ENCODE peak calls at places on chromosomes 7 and 10, in nine cellular contexts. W is cardiac septum; B is OCI-M1; A is AML-193; Q is RWPE2; F is activated effector memory CD4-positive, alpha-beta T cell treated with anti-CD3 and anti-CD28 coated beads, Interleukin-2, amount 50 U/mL, for 16 hours; M is stimulated activated CD8-positive, alpha-beta memory T cell treated with anti-CD3 and anti-CD28 coated beads, Interleukin-2, amount 100 ng/mL, for 48 hours; D is SJSA1; N is kidney tubule cell. P is an unnamed sample.

GRCh38 chr7:42572046-42572445 is 335.0 kb upstream of the GLI3 start:
- DNase-seq in M (no peak), D (no peak), N (no peak), Q (no peak), B (no peak), F (no peak), W (no peak), A (no peak), P (no peak)

GRCh38 chr7:79175390-79175789 is 278.1 kb downstream of the MAGI2 start:
- DNase-seq in F (no peak), W (no peak), B (no peak), A (no peak), N (no peak), D (no peak), M (no peak), Q (no peak), P (no peak)

GRCh38 chr10:24262929-24263653 is 54.2 kb downstream of the KIAA1217 start:
- DNase-seq in D (no peak), B (no peak), Q (no peak), W (no peak), M (no peak), A (no peak), F (no peak), N (no peak), P (no peak)

GRCh38 chr7:22333680-22334141 is 23.2 kb downstream of the RAPGEF5 start:
- DNase-seq in M (no peak), D (no peak), B (no peak), A (no peak), W (no peak), Q (no peak), N (no peak), F (no peak), P (no peak)

GRCh38 chr10:58220769-58221448 is 46.8 kb downstream of the IPMK start:
- DNase-seq in D (no peak), F (no peak), M (no peak), W (no peak), B (no peak), Q (no peak), A (no peak), N (no peak), P (no peak)

GRCh38 chr7:54788664-54789063 is 29.7 kb upstream of the SEC61G start:
- DNase-seq in F (no peak), A (no peak), B (peak), Q (no peak), M (peak), N (peak), W (no peak), D (peak), P (peak)

GRCh38 chr7:147279516-147279915 is 1162.9 kb downstream of the CNTNAP2 start:
- DNase-seq in W (no peak), N (no peak), A (no peak), F (no peak), M (no peak), Q (no peak), D (no peak), B (no peak), P (no peak)

GRCh38 chr7:77232467-77232866 is 32.8 kb upstream of the FGL2 start:
- DNase-seq in M (no peak), A (no peak), Q (no peak), B (no peak), F (no peak), W (no peak), N (no peak), D (no peak), P (no peak)

GRCh38 chr7:2979951-2980350 is 63.7 kb downstream of the CARD11 start:
- DNase-seq in F (no peak), A (no peak), B (no peak), D (no peak), M (no peak), N (no peak), Q (no peak), W (no peak), P (no peak)

GRCh38 chr7:8035647-8036518 is 67.3 kb downstream of the GLCCI1 start:
- DNase-seq in M (no peak), W (no peak), A (peak), D (no peak), N (peak), B (peak), F (no peak), Q (no peak), P (peak)

GRCh38 chr7:103949374-103949773 is 40.1 kb downstream of the RELN start:
- DNase-seq in W (no peak), Q (no peak), M (no peak), B (no peak), N (no peak), A (no peak), F (no peak), D (no peak), P (no peak)

GRCh38 chr7:152911904-152912303 is 152.4 kb downstream of the ACTR3B start:
- DNase-seq in M (no peak), D (no peak), B (no peak), W (no peak), F (no peak), N (no peak), A (no peak), Q (no peak), P (no peak)

GRCh38 chr7:27182285-27182827 is 2.7 kb downstream of the HOXA11 start:
- DNase-seq in B (no peak), A (no peak), D (peak), N (peak), Q (peak), W (peak), M (no peak), F (peak), P (no peak)

GRCh38 chr10:42953684-42954674 is 122.9 kb upstream of the RET start:
- DNase-seq in M (no peak), D (peak), W (peak), N (no peak), B (no peak), A (no peak), F (peak), Q (peak), P (no peak)

GRCh38 chr10:132515811-132516726 is 21.5 kb upstream of the INPP5A start:
- DNase-seq in F (no peak), B (no peak), M (no peak), N (no peak), A (no peak), Q (peak), D (no peak), W (peak), P (no peak)

GRCh38 chr10:110200518-110200917 is 6.9 kb upstream of the MXI1 start:
- DNase-seq in M (no peak), F (no peak), Q (no peak), N (no peak), W (no peak), D (no peak), A (peak), B (peak), P (no peak)